ENCODE peak calls at places on chromosomes 6 and 20, in eight cellular contexts. P, I, Q, Y, X, F, G and O are unnamed samples.

GRCh38 chr6:150589828-150590227 is 9.9 kb upstream of the PLEKHG1 start:
- DNase-seq in P (no peak), I (no peak), Q (no peak), Y (no peak), X (no peak), F (no peak), G (no peak), O (no peak)

GRCh38 chr20:17648782-17649730 is 33.0 kb downstream of the RRBP1 start:
- DNase-seq in P (peak), I (no peak), Q (no peak), Y (no peak), X (no peak), F (peak), G (peak), O (no peak)

GRCh38 chr6:108235121-108235520 is 25.7 kb downstream of the SNX3 start:
- DNase-seq in P (no peak), I (no peak), Q (no peak), Y (no peak), X (no peak), F (peak), G (no peak), O (no peak)

GRCh38 chr6:14799928-14800327 is 445.9 kb upstream of the JARID2 start:
- DNase-seq in P (peak), I (peak), Q (no peak), Y (no peak), X (peak), F (peak), G (peak), O (peak)

GRCh38 chr6:45783716-45784115 is 231.9 kb downstream of the CLIC5 start:
- DNase-seq in P (no peak), I (no peak), Q (no peak), Y (no peak), X (no peak), F (no peak), G (no peak), O (no peak)

GRCh38 chr6:123295672-123296071 is 299.6 kb downstream of the CLVS2 start:
- DNase-seq in P (no peak), I (no peak), Q (no peak), Y (no peak), X (no peak), F (no peak), G (no peak), O (no peak)

GRCh38 chr20:37803476-37804307 is 99.2 kb upstream of the VSTM2L start:
- DNase-seq in P (no peak), I (no peak), Q (no peak), Y (no peak), X (no peak), F (no peak), G (peak), O (no peak)

GRCh38 chr6:32220021-32220420 is 3.8 kb downstream of the NOTCH4 start:
- DNase-seq in P (no peak), I (no peak), Q (no peak), Y (no peak), X (no peak), F (no peak), G (no peak), O (no peak)

GRCh38 chr20:56788671-56789610 is 159.8 kb downstream of the TFAP2C start:
- DNase-seq in P (peak), I (no peak), Q (no peak), Y (no peak), X (no peak), F (no peak), G (peak), O (no peak)

GRCh38 chr6:43308101-43308989 is at the start of gene CRIP3:
- DNase-seq in P (peak), I (no peak), Q (peak), Y (no peak), X (no peak), F (peak), G (no peak), O (peak)

GRCh38 chr6:111753573-111753972 is 119.7 kb downstream of the FYN start:
- DNase-seq in P (no peak), I (no peak), Q (no peak), Y (no peak), X (no peak), F (no peak), G (peak), O (no peak)

GRCh38 chr6:87706187-87706966 is 4.3 kb upstream of the AKIRIN2 start:
- DNase-seq in P (peak), I (no peak), Q (no peak), Y (no peak), X (no peak), F (no peak), G (no peak), O (no peak)

GRCh38 chr20:44888226-44889103 is 3.0 kb downstream of the YWHAB start:
- DNase-seq in P (peak), I (no peak), Q (no peak), Y (no peak), X (no peak), F (no peak), G (no peak), O (no peak)

GRCh38 chr6:48747471-48747870 is 636.5 kb upstream of the PTCHD4 start:
- DNase-seq in P (no peak), I (no peak), Q (no peak), Y (no peak), X (no peak), F (no peak), G (no peak), O (no peak)

GRCh38 chr6:31652925-31653724 is 664 bp upstream of the BAG6 start:
- DNase-seq in P (no peak), I (no peak), Q (peak), Y (no peak), X (peak), F (no peak), G (peak), O (no peak)

GRCh38 chr6:87431263-87431662 is 23.5 kb downstream of the CFAP206 start:
- DNase-seq in P (peak), I (no peak), Q (no peak), Y (no peak), X (no peak), F (no peak), G (no peak), O (no peak)

GRCh38 chr20:38804682-38805501 is 605 bp upstream of the PPP1R16B start:
- DNase-seq in P (no peak), I (no peak), Q (peak), Y (no peak), X (no peak), F (no peak), G (peak), O (no peak)

GRCh38 chr20:40283689-40284088 is 405.3 kb downstream of the MAFB start:
- DNase-seq in P (no peak), I (no peak), Q (no peak), Y (no peak), X (no peak), F (no peak), G (no peak), O (no peak)

GRCh38 chr6:108738684-108739406 is 109.4 kb upstream of the ARMC2 start:
- DNase-seq in P (no peak), I (no peak), Q (no peak), Y (no peak), X (no peak), F (no peak), G (peak), O (no peak)

GRCh38 chr6:46015119-46015968 is at the start of gene CLIC5:
- DNase-seq in P (no peak), I (no peak), Q (peak), Y (no peak), X (no peak), F (no peak), G (no peak), O (no peak)

GRCh38 chr6:85675030-85675819 is 32.5 kb upstream of the SYNCRIP start:
- DNase-seq in P (peak), I (no peak), Q (no peak), Y (no peak), X (no peak), F (peak), G (peak), O (no peak)

GRCh38 chr6:149046822-149047246 is 270.7 kb upstream of the TAB2 start:
- DNase-seq in P (no peak), I (no peak), Q (no peak), Y (no peak), X (no peak), F (no peak), G (peak), O (no peak)

GRCh38 chr20:20267685-20268429 is 100.0 kb upstream of the INSM1 start:
- DNase-seq in P (no peak), I (no peak), Q (no peak), Y (no peak), X (no peak), F (no peak), G (peak), O (peak)

GRCh38 chr20:19566226-19566960 is 191.7 kb upstream of the RIN2 start:
- DNase-seq in P (no peak), I (no peak), Q (no peak), Y (no peak), X (no peak), F (no peak), G (peak), O (peak)

GRCh38 chr20:5608448-5609161 is 141.6 kb upstream of the SHLD1 start:
- DNase-seq in P (peak), I (no peak), Q (no peak), Y (no peak), X (no peak), F (peak), G (peak), O (no peak)

GRCh38 chr6:149320745-149321240 is 3.3 kb downstream of the TAB2 start:
- DNase-seq in P (no peak), I (no peak), Q (no peak), Y (no peak), X (no peak), F (no peak), G (no peak), O (no peak)

GRCh38 chr20:431012-431904 is 23.2 kb downstream of the RBCK1 start:
- DNase-seq in P (peak), I (peak), Q (no peak), Y (no peak), X (peak), F (peak), G (peak), O (no peak)

GRCh38 chr6:75244063-75244575 is 518 bp upstream of the COX7A2 start:
- DNase-seq in P (no peak), I (no peak), Q (no peak), Y (no peak), X (no peak), F (no peak), G (no peak), O (no peak)

GRCh38 chr6:155519339-155519738 is 63.7 kb upstream of the NOX3 start:
- DNase-seq in P (no peak), I (no peak), Q (no peak), Y (no peak), X (no peak), F (no peak), G (no peak), O (no peak)

GRCh38 chr6:79640146-79641111 is 9.3 kb downstream of the SH3BGRL2 start:
- DNase-seq in P (no peak), I (no peak), Q (no peak), Y (no peak), X (no peak), F (no peak), G (no peak), O (no peak)

GRCh38 chr20:48461351-48461750 is 366.4 kb downstream of the PREX1 start:
- DNase-seq in P (no peak), I (no peak), Q (no peak), Y (no peak), X (no peak), F (no peak), G (no peak), O (no peak)

GRCh38 chr6:29943053-29943966 is 978 bp downstream of the HLA-A start:
- DNase-seq in P (no peak), I (no peak), Q (no peak), Y (no peak), X (no peak), F (peak), G (no peak), O (no peak)

GRCh38 chr6:156980515-156980914 is 203.3 kb downstream of the ARID1B start:
- DNase-seq in P (no peak), I (no peak), Q (no peak), Y (no peak), X (no peak), F (no peak), G (no peak), O (no peak)

GRCh38 chr6:14622135-14622534 is 504.6 kb downstream of the CD83 start:
- DNase-seq in P (peak), I (no peak), Q (no peak), Y (no peak), X (no peak), F (no peak), G (no peak), O (no peak)